ENCODE peak calls at places on chromosomes 1 and 21, in six cellular contexts. T is CMK; W is activated T-cell treated with anti-CD3 and anti-CD28 coated beads, Interleukin-2, amount 50 U/mL, for 72 hours; A is NCI-H1930; J is activated T-helper 1 cell treated with anti-CD3 and anti-CD28 coated beads, Interleukin-12 subunit alpha, Interleukin-12 subunit beta, Interleukin-2, Interleukin-4 antibody, amounts not matched to agents 30 ng/mL and 10 ng/mL and 1 ng/mL, durations not matched to agents 14 hours and 24 hours and 36 hours; I is adrenal gland. F is an unnamed sample.

GRCh38 chr1:27418326-27418761 is 25.9 kb downstream of the GPR3 start:
- DNase-seq in W (peak; percentile 82), T (no peak), J (peak; percentile 66), A (no peak), I (peak; percentile 91), F (peak; percentile 83)

GRCh38 chr1:199084293-199084692 is 445.5 kb downstream of the PTPRC start:
- DNase-seq in W (no peak), A (no peak), I (no peak), T (peak; percentile 32), J (no peak), F (no peak)

GRCh38 chr1:30159015-30159414 is 564.4 kb downstream of the MATN1 start:
- DNase-seq in W (no peak), J (no peak), I (no peak), T (no peak), A (no peak), F (no peak)

GRCh38 chr1:196063307-196063706 is 544.9 kb downstream of the KCNT2 start:
- DNase-seq in I (no peak), A (no peak), T (no peak), J (no peak), W (no peak), F (no peak)

GRCh38 chr1:226309398-226310122 is 596 bp upstream of the LIN9 start:
- DNase-seq in W (no peak), J (no peak), I (peak; percentile 63), A (no peak), T (no peak), F (peak; percentile 20)

GRCh38 chr1:219317762-219318353 is 144.2 kb downstream of the LYPLAL1 start:
- DNase-seq in W (no peak), I (no peak), J (no peak), A (no peak), T (no peak), F (peak; percentile 22)

GRCh38 chr1:149896589-149896988 is 2.8 kb upstream of the BOLA1 start:
- DNase-seq in T (no peak), W (no peak), I (peak; percentile 13), J (no peak), A (no peak), F (no peak)

GRCh38 chr1:16430598-16430997 is 6.6 kb downstream of the SPATA21 start:
- DNase-seq in T (no peak), I (no peak), J (no peak), A (no peak), W (no peak), F (no peak)

GRCh38 chr1:58809327-58810040 is 25.6 kb upstream of the JUN start:
- DNase-seq in A (no peak), J (no peak), I (no peak), T (no peak), W (no peak), F (no peak)

GRCh38 chr1:163094182-163094581 is 25.0 kb downstream of the RGS4 start:
- DNase-seq in J (no peak), T (no peak), I (no peak), A (no peak), W (no peak), F (no peak)

GRCh38 chr1:30929135-30929889 is 20.8 kb upstream of the SDC3 start:
- DNase-seq in J (peak; percentile 30), I (peak; percentile 82), W (peak; percentile 59), T (no peak), A (no peak), F (peak; percentile 68)

GRCh38 chr1:46747683-46748288 is 28.9 kb upstream of the EFCAB14 start:
- DNase-seq in J (no peak), W (no peak), I (peak; percentile 79), T (no peak), A (peak; percentile 30), F (peak; percentile 20)

GRCh38 chr1:61951731-61952585 is 209.7 kb downstream of the PATJ start:
- DNase-seq in J (no peak), T (no peak), I (no peak), A (no peak), W (no peak), F (no peak)

GRCh38 chr1:59485949-59486348 is 189.1 kb downstream of the FGGY start:
- DNase-seq in J (no peak), W (no peak), T (no peak), A (no peak), I (no peak), F (no peak)

GRCh38 chr1:5492861-5493260 is 499.4 kb downstream of the NPHP4 start:
- DNase-seq in J (no peak), A (no peak), W (no peak), I (no peak), T (no peak), F (no peak)

GRCh38 chr1:231724876-231725647 is 98.5 kb downstream of the DISC1 start:
- DNase-seq in T (peak; percentile 38), W (peak; percentile 26), A (no peak), J (peak; percentile 1), I (peak; percentile 69), F (peak; percentile 18)

GRCh38 chr1:16183765-16184556 is 28.1 kb upstream of the EPHA2 start:
- DNase-seq in A (no peak), I (no peak), J (no peak), T (no peak), W (no peak), F (no peak)

GRCh38 chr1:8663090-8663802 is 154.2 kb downstream of the RERE start:
- DNase-seq in I (no peak), J (no peak), T (no peak), A (no peak), W (no peak), F (no peak)

GRCh38 chr21:16634522-16634914 is 878.3 kb upstream of the CXADR start:
- DNase-seq in J (no peak), A (no peak), W (no peak), T (no peak), I (no peak), F (no peak)

GRCh38 chr1:115922806-115923205 is 53.5 kb upstream of the SLC22A15 start:
- DNase-seq in I (no peak), T (no peak), J (no peak), A (no peak), W (no peak), F (no peak)

F was measured in GM10248.